ENCODE peak calls at places on chromosomes 5 and 9, in eight cellular contexts. W, O, R, S, A, B, D and L are unnamed samples.

GRCh38 chr5:147442134-147442726 is 67.6 kb downstream of the DPYSL3 start:
- DNase-seq in S (no peak), D (no peak), B (no peak), R (no peak), A (no peak), W (no peak), O (no peak), L (no peak)

GRCh38 chr5:135484563-135485157 is 32.5 kb upstream of the TIFAB start:
- DNase-seq in B (no peak), D (no peak), O (no peak), R (no peak), W (no peak), S (no peak), A (no peak), L (no peak)

GRCh38 chr5:171418982-171419662 is at the start of gene FGF18:
- DNase-seq in R (peak; percentile 23), O (peak; percentile 51), A (peak; percentile 43), D (peak; percentile 65), S (peak; percentile 69), B (peak; percentile 74), W (peak; percentile 79), L (no peak)

GRCh38 chr9:26723486-26723885 is 169.1 kb downstream of the CAAP1 start:
- DNase-seq in A (no peak), O (peak; percentile 6), B (peak; percentile 8), D (peak; percentile 29), W (peak; percentile 7), S (peak; percentile 41), R (peak; percentile 22), L (no peak)

GRCh38 chr5:6676702-6677101 is 36.5 kb upstream of the TENT4A start:
- DNase-seq in S (no peak), O (peak; percentile 48), W (no peak), B (no peak), A (no peak), R (no peak), D (no peak), L (no peak)

GRCh38 chr9:133499892-133500270 is 21.0 kb upstream of the SLC2A6 start:
- DNase-seq in O (no peak), S (no peak), B (no peak), D (no peak), R (no peak), A (no peak), W (no peak), L (no peak)

GRCh38 chr5:132860742-132861141 is 5.5 kb downstream of the GDF9 start:
- DNase-seq in A (no peak), B (no peak), O (no peak), R (no peak), W (no peak), D (no peak), S (no peak), L (no peak)

GRCh38 chr5:66669086-66669861 is 73.1 kb downstream of the MAST4 start:
- DNase-seq in S (no peak), A (peak; percentile 58), O (no peak), B (no peak), W (no peak), R (no peak), D (no peak), L (no peak)

GRCh38 chr5:149785341-149785740 is 55.2 kb downstream of the PPARGC1B start:
- DNase-seq in S (no peak), D (no peak), W (no peak), B (no peak), R (no peak), A (no peak), O (no peak), L (no peak)

GRCh38 chr5:159091596-159091995 is 8.1 kb downstream of the EBF1 start:
- DNase-seq in B (no peak), W (no peak), D (no peak), O (no peak), S (no peak), A (no peak), R (no peak), L (no peak)

GRCh38 chr5:131952286-131952857 is 6.9 kb upstream of the MEIKIN start:
- DNase-seq in R (no peak), O (peak; percentile 1), W (peak; percentile 24), B (no peak), A (no peak), D (peak; percentile 7), S (no peak), L (no peak)

GRCh38 chr9:87543251-87543650 is 45.6 kb downstream of the DAPK1 start:
- DNase-seq in O (no peak), W (no peak), D (peak; percentile 44), S (no peak), A (no peak), R (no peak), B (no peak), L (no peak)

GRCh38 chr9:87537625-87538024 is 40.0 kb downstream of the DAPK1 start:
- DNase-seq in D (no peak), O (no peak), A (no peak), S (no peak), R (no peak), B (no peak), W (no peak), L (no peak)

GRCh38 chr9:87542180-87542579 is 44.5 kb downstream of the DAPK1 start:
- DNase-seq in O (no peak), R (no peak), D (no peak), W (no peak), S (no peak), B (no peak), A (no peak), L (no peak)

GRCh38 chr9:87541663-87542062 is 44.0 kb downstream of the DAPK1 start:
- DNase-seq in A (no peak), O (no peak), S (no peak), R (no peak), B (no peak), D (no peak), W (no peak), L (no peak)

DNA sequence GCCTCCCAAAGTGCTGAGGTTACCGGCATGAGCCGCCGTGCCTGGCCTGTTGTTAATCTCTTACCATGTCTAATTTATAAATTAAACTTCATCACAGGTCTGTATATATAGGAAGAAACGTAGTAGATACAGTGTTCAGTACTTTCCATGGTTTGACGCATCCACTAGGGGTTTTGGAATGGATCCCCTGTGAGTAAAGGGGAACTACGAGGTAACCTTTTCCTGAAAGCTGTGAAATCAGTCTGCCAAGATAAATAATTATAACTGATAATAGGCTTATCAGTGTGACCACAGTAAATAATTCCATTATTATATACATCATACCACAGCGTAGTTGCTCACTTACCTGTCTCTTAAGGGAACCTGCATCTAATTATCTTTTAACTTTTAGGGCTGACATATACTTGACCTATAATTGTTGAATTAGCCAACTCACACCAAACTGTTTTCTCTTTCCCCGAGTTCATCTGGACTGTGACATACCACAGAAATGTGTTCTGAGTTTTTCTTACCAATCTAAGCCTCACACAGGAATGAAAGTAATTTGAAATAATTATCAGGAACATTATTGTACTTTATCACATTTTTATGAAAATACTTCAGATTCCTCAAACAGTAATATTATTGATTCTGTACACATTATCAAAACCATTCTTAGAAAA is 42.9 kb downstream of the DAPK1 start:
- DNase-seq in A (no peak), R (no peak), B (no peak), S (no peak), O (no peak), D (no peak), W (no peak), L (no peak)
- H3K36me3 ChIP-seq in A (no peaks in the 10 kb centered on the region), R (no peaks in the 10 kb centered on the region), B (no peaks in the 10 kb centered on the region), S (no peaks in the 10 kb centered on the region), O (no peaks in the 10 kb centered on the region), D (peaks cover 4% of the 10 kb centered on the region), W (no peaks in the 10 kb centered on the region), L (no peaks in the 10 kb centered on the region)

DNA sequence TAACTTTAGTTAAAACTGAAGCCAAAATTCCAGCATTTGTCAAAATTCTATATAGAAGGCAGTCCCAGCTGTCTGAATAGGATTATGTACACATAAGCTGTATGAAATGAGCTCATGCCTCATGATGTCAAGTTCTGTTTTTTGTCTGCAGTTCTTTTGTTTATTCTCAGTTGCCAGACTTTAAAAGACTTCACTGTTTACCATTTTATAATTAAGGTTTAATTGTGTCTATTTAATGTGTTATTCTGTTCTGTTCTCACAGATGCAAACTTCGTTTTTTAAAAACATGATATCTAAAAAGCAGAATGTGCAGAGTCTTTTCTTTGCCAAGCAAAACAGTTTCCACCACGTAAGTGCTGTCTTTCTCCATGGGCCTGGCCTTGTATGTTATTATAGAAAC is 31.1 kb downstream of the ERAP1 start:
- DNase-seq in A (no peak), D (no peak), B (no peak), O (no peak), S (no peak), W (no peak), R (no peak), L (no peak)
- H3K36me3 ChIP-seq in A (peaks cover 49% of the 10 kb centered on the region), D (peaks cover 28% of the 10 kb centered on the region), B (peaks cover 97% of the 10 kb centered on the region), O (peaks cover 22% of the 10 kb centered on the region), S (peaks cover 7% of the 10 kb centered on the region), W (peaks cover 86% of the 10 kb centered on the region), R (no peaks in the 10 kb centered on the region), L (peaks cover 8% of the 10 kb centered on the region)

GRCh38 chr9:118109542-118109941 is 405.3 kb downstream of the TLR4 start:
- DNase-seq in S (no peak), B (no peak), A (no peak), R (no peak), W (no peak), O (no peak), D (no peak), L (no peak)

GRCh38 chr9:118108971-118109370 is 404.8 kb downstream of the TLR4 start:
- DNase-seq in D (no peak), S (no peak), O (no peak), A (no peak), W (no peak), R (no peak), B (no peak), L (no peak)

DNA sequence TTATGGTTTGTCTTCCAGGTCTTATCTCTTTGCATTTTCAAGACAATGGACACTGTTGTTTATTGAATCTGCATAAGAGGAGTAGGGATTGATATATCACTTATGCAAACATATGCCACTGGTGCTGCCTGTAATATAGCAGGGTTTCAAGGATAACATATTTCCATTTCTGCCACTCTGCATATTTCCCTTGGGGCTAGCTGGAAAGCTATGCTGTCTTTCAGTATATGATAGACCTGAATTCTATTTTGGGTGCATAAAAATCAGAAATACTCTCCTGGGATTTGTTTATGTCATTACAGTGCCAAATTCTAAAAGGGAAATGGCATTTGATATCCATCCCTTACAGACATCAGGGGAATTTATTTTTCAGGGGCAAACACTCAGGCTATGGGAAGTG is 400.2 kb downstream of the TLR4 start:
- DNase-seq in R (no peak), B (no peak), S (no peak), D (no peak), O (no peak), A (no peak), W (no peak), L (no peak)
- H3K36me3 ChIP-seq in R (no peaks in the 10 kb centered on the region), B (no peaks in the 10 kb centered on the region), S (no peaks in the 10 kb centered on the region), D (no peaks in the 10 kb centered on the region), O (no peaks in the 10 kb centered on the region), A (no peaks in the 10 kb centered on the region), W (no peaks in the 10 kb centered on the region), L (no peaks in the 10 kb centered on the region)

DNA sequence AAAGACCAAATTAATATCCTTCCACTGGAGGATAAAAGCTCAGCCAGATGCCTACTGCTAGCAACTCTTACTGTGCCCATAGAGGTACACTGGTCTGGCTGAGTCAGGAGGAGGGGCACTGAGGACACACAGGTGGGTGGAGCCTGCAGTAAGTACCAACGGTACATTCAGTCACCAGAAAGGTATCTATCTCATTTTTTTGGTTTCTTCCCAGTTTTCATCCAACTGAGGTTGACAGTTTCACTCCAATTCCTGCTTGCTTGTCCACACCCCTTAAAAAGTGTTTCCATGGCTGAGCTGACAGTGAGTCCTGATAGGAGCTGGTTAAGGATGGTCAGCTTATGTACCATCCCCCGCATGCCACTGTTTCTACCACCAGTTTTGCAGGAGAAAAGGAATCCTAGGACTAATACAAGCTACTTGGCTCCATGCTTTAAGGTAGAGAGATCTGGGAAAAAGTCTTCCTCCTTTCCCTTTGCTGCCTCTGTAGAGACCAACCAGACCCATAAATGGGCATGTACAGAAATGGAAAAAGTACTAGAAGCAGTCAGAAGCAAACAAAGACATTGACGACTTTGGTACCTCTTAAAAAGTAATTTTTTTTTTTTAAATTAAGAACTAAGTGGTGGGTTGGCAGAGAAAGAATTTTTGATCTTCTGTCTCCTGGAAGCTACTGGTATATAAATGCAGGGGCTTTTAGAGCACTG is 3.2 kb downstream of the ELL2 start:
- DNase-seq in O (peak; percentile 54), B (no peak), S (no peak), D (peak; percentile 27), W (peak; percentile 55), A (no peak), R (no peak), L (no peak)
- H3K36me3 ChIP-seq in O (peaks cover 33% of the 10 kb centered on the region), B (no peaks in the 10 kb centered on the region), S (no peaks in the 10 kb centered on the region), D (no peaks in the 10 kb centered on the region), W (peaks cover 35% of the 10 kb centered on the region), A (no peaks in the 10 kb centered on the region), R (no peaks in the 10 kb centered on the region), L (no peaks in the 10 kb centered on the region)